ENCODE peak calls at places on chromosomes 2 and 18, in five cellular contexts. B is K562, D is HCT116, Y is HepG2, W is H1. N is an unnamed sample.

GRCh38 chr18:63271881-63272299 is 47.7 kb downstream of the BCL2 start:
- DNase-seq in B (no peak), D (no peak), Y (no peak), W (no peak), N (no peak)

GRCh38 chr2:20217041-20217970 is 7.6 kb downstream of the SDC1 start:
- DNase-seq in B (no peak), D (no peak), Y (no peak), W (no peak), N (no peak)

GRCh38 chr2:37344453-37345361 is at the start of gene QPCT:
- DNase-seq in B (peak; percentile 29), D (no peak), Y (no peak), W (no peak), N (no peak)

GRCh38 chr18:2617974-2618373 is 37.6 kb upstream of the SMCHD1 start:
- DNase-seq in B (no peak), D (no peak), Y (no peak), W (no peak), N (no peak)

GRCh38 chr2:30201990-30202389 is 29.3 kb upstream of the LBH start:
- DNase-seq in B (no peak), D (no peak), Y (no peak), W (no peak), N (no peak)

GRCh38 chr2:239548491-239548890 is 147.7 kb upstream of the HDAC4 start:
- DNase-seq in B (no peak), D (no peak), Y (no peak), W (no peak), N (no peak)

GRCh38 chr18:74425876-74426275 is 31.2 kb downstream of the DIPK1C start:
- DNase-seq in B (no peak), D (no peak), Y (no peak), W (no peak), N (no peak)

GRCh38 chr2:221716434-221717303 is 144.6 kb upstream of the EPHA4 start:
- DNase-seq in B (no peak), D (no peak), Y (no peak), W (no peak), N (no peak)

GRCh38 chr18:46458472-46458871 is 198.5 kb downstream of the LOXHD1 start:
- DNase-seq in B (no peak), D (no peak), Y (no peak), W (no peak), N (no peak)

GRCh38 chr2:152627010-152627957 is 90.0 kb downstream of the PRPF40A start:
- DNase-seq in B (no peak), D (peak; percentile 18), Y (no peak), W (no peak), N (no peak)

GRCh38 chr2:88669371-88670214 is 21.9 kb upstream of the RPIA start:
- DNase-seq in B (peak; percentile 48), D (peak; percentile 31), Y (peak; percentile 58), W (no peak), N (peak; percentile 32)

GRCh38 chr2:232776435-232776834 is at the start of gene KCNJ13:
- DNase-seq in B (peak; percentile 8), D (no peak), Y (no peak), W (no peak), N (no peak)

GRCh38 chr2:44948565-44949328 is 7.2 kb downstream of the SIX3 start:
- DNase-seq in B (no peak), D (no peak), Y (no peak), W (no peak), N (no peak)

GRCh38 chr2:153870308-153870707 is 1.4 kb upstream of the GALNT13 start:
- DNase-seq in B (no peak), D (no peak), Y (peak; percentile 45), W (no peak), N (no peak)

GRCh38 chr18:13261658-13262357 is 43.2 kb downstream of the LDLRAD4 start:
- DNase-seq in B (no peak), D (no peak), Y (no peak), W (no peak), N (no peak)

DNA sequence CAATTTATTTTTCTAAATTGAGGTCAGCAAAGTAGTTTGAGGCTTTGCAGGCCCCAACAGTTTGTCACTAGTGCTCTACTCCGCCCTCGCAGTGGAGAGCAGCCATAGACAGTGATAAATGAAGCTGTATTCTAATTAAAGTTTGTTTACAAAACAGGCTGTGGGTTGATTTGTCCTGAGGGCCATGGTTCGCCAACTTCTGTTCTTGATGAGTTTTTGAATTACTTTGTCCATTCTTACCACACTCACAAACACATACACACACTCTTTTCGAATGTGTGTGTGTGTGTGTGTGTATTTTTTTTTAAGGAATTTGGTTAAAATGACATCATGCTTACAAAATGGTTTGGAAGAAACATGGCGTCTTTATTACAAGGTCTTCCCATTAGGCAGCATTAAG is 68.6 kb downstream of the MTCL1 start:
- DNase-seq in B (no peak), D (no peak), Y (no peak), W (no peak), N (no peak)
- TF ChIP-seq JUND in B (no peak), D (no peak), Y (no peak), W (no peak), N (no peak)

GRCh38 chr2:109422758-109423500 is 190.8 kb downstream of the SEPTIN10 start:
- DNase-seq in B (no peak), D (no peak), Y (no peak), W (no peak), N (no peak)
- TF ChIP-seq ZNF274 in B (no peak), D (no peak), Y (no peak), W (no peak), N (no peak)

DNA sequence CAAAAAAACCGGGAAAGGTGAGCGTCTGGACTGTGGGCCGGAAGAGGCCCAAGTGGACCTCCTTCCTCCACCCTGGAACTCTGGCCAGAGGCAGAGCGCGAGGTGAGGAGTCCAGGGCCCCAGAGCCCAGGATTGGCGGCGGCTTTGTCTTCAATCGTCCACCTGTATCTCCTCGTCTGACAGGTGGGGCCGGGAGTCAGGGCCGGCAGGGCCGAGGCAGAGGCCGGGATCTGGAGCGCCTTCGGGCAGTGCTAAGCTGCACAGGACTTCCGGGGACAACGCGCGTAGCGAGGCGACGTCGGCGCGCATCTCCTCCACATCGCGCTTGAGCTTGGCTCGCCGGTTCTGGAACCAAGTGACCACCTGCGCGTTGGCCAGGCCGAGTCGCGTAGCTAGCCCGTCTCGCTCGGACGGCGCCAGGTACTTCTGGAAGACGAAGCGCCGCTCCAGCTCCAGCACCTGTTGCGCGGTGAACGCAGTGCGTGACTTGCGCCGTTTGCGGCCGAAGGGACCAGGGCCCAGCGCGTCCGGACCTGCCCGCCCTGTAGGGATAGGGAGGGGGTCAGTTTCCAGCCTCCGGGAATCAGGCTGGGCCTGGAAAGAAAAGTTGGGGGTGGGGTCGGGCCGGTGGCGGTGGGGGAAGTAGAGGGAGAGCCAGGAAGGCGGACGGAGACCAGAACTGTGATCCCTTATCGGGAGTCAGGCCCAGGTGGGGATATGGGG is 1.5 kb downstream of the LBX2 start:
- DNase-seq in B (no peak), D (no peak), Y (no peak), W (no peak), N (no peak)
- TF ChIP-seq CEBPB in B (no peak), D (no peak), Y (no peak), W (no peak), N (no peak)

GRCh38 chr2:166516712-166517303 is 22.8 kb upstream of the SCN7A start:
- DNase-seq in B (peak; percentile 13), D (no peak), Y (peak; percentile 25), W (no peak), N (no peak)
- TF ChIP-seq JUND in B (no peak), D (no peak), Y (no peak), W (no peak), N (no peak)

N was measured in GM12878.